ENCODE peak calls at places on chromosome 2, in five cellular contexts. J is K562, G is body of pancreas, E is Peyer's patch, R is tibial nerve. I is an unnamed sample.

GRCh38 chr2:114424699-114425098 is 17.7 kb upstream of the DPP10 start:
- DNase-seq in J (no peak), G (no peak), E (no peak), R (no peak), I (no peak)

GRCh38 chr2:102509749-102510148 is 36.7 kb downstream of the SLC9A4 start:
- DNase-seq in J (no peak), G (no peak), E (no peak), R (no peak), I (peak)

GRCh38 chr2:85799215-85799956 is 45.6 kb downstream of the ATOH8 start:
- DNase-seq in J (no peak), G (no peak), E (peak), R (no peak), I (peak)

GRCh38 chr2:238143239-238143951 is 4.9 kb downstream of the KLHL30 start:
- DNase-seq in J (no peak), G (no peak), E (no peak), R (no peak), I (peak)

GRCh38 chr2:20221169-20221938 is 3.6 kb downstream of the SDC1 start:
- DNase-seq in J (no peak), G (no peak), E (no peak), R (no peak), I (no peak)

GRCh38 chr2:121160366-121160765 is 124.6 kb downstream of the TFCP2L1 start:
- DNase-seq in J (no peak), G (no peak), E (no peak), R (no peak), I (no peak)

GRCh38 chr2:97688062-97688827 is 18.7 kb downstream of the C2orf92 start:
- DNase-seq in J (no peak), G (no peak), E (no peak), R (no peak), I (no peak)

GRCh38 chr2:190785380-190785779 is 95.2 kb upstream of the GLS start:
- DNase-seq in J (no peak), G (no peak), E (no peak), R (no peak), I (no peak)

GRCh38 chr2:193965263-193965662 is 1691.8 kb upstream of the SLC39A10 start:
- DNase-seq in J (no peak), G (no peak), E (no peak), R (no peak), I (no peak)

GRCh38 chr2:27351802-27352598 is 4.6 kb downstream of the GTF3C2 start:
- DNase-seq in J (no peak), G (no peak), E (no peak), R (no peak), I (no peak)
- H3K27ac ChIP-seq in J (no peak), G (no peak), E (no peak), R (no peak), I (no peak)

GRCh38 chr2:36547906-36548305 is 50.1 kb downstream of the FEZ2 start:
- DNase-seq in J (no peak), G (no peak), E (no peak), R (no peak), I (no peak)

GRCh38 chr2:36541891-36542595 is 55.9 kb downstream of the FEZ2 start:
- DNase-seq in J (peak), G (no peak), E (no peak), R (no peak), I (no peak)

GRCh38 chr2:36540986-36541750 is 56.8 kb downstream of the FEZ2 start:
- DNase-seq in J (no peak), G (no peak), E (no peak), R (no peak), I (no peak)

GRCh38 chr2:36545871-36546416 is 52.0 kb downstream of the FEZ2 start:
- DNase-seq in J (no peak), G (no peak), E (no peak), R (no peak), I (no peak)

DNA sequence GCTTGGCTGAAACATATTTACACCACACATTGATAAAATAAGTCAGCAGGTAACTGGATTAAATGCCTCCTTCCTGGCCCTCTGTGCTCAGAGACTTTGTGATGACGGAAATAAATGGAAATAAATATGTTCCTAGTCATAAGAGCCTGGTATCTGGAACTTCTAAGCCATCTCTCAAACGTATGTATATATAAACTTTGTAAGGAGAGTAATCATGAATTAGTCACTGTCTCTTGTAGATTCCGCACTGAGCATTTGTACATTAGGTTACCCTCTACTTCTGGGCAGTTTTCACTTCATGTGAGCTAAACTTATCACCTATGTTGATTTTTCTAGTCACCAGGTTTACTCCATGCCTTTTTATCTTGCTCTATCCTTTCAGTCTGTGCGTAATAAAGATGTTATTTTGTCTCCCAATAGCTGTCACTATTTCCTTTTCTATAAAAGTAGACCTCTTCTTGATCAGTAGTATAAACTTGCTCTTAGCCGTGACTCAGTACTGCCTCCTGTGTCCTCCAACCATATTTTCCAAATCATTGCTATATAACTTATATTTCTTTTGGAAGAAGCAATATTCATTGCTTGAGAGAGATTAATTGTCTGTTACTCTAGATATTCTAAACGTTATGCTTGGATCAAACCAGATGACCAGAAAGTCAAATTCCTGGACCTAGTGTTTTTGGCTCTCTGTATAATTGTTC is 53.2 kb downstream of the FEZ2 start:
- DNase-seq in J (no peak), G (no peak), E (no peak), R (no peak), I (no peak)
- TF ChIP-seq CTCF in J (peak), G (no peak), E (no peak), R (no peak), I (no peak)

GRCh38 chr2:45826476-45826875 is 175.0 kb downstream of the PRKCE start:
- DNase-seq in J (no peak), G (no peak), E (no peak), R (no peak), I (no peak)

GRCh38 chr2:45822272-45822630 is 170.8 kb downstream of the PRKCE start:
- DNase-seq in J (no peak), G (peak), E (no peak), R (no peak), I (no peak)

GRCh38 chr2:45823723-45824206 is 172.3 kb downstream of the PRKCE start:
- DNase-seq in J (no peak), G (peak), E (no peak), R (no peak), I (peak)

GRCh38 chr2:45826889-45827635 is 175.6 kb downstream of the PRKCE start:
- DNase-seq in J (no peak), G (no peak), E (no peak), R (peak), I (no peak)

GRCh38 chr2:45825001-45825651 is 173.7 kb downstream of the PRKCE start:
- DNase-seq in J (no peak), G (no peak), E (no peak), R (no peak), I (no peak)
- H3K27ac ChIP-seq in J (no peak), G (no peak), E (no peak), R (no peak), I (peak)

GRCh38 chr2:179129574-179130238 is 79.8 kb upstream of the CCDC141 start:
- DNase-seq in J (peak), G (peak), E (no peak), R (no peak), I (peak)
- TF ChIP-seq CTCF in J (peak), G (peak), E (peak), R (peak), I (peak)

DNA sequence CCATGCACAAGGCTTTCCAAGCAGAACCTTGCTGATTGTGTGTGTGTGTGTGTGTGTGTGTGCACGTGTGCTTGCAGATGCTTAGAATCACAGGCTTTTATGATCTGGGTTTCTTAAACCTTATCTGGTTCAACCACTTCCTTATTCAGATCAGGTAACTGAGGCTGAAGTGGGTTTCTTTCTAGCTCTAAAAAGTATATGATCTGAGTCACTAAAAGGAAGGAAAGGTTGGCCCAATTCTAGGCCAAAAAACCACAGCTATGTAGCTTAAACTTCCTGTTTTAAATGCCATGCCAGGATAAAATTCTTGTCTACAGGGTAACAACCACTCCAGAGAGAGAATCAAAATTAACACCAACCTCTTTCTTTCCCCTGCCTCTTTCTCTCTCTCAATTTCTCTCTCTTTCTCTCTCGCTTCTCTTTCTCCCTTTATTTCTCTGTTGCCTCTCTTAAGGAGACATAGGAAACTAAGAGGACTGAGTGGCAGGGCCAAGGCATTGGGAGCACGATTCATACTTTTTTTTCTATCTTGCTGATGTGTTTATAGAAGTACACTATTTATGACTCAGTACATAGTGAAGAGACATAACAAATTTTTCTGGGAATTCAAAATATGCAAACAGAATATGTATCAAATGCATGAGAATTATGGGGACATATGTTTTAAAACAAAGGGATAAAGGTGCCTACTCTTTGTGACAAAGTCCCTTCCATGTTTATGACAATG is 140.4 kb downstream of the TRIB2 start:
- DNase-seq in J (no peak), G (no peak), E (no peak), R (no peak), I (peak)
- H3K27ac ChIP-seq in J (no peak), G (no peak), E (no peak), R (no peak), I (no peak)

GRCh38 chr2:17830053-17831034 is 14.1 kb downstream of the MSGN1 start:
- DNase-seq in J (peak), G (peak), E (peak), R (peak), I (peak)
- TF ChIP-seq CTCF in J (peak), G (peak), E (peak), R (peak), I (peak)

GRCh38 chr2:119009110-119009509 is 67.1 kb downstream of the MARCO start:
- DNase-seq in J (no peak), G (no peak), E (no peak), R (no peak), I (no peak)
- H3K27ac ChIP-seq in J (no peak), G (no peak), E (no peak), R (no peak), I (no peak)

GRCh38 chr2:7333970-7334493 is 416.8 kb downstream of the RNF144A start:
- DNase-seq in J (no peak), G (no peak), E (no peak), R (no peak), I (no peak)
- TF ChIP-seq CTCF in J (no peak), G (no peak), E (no peak), R (no peak), I (no peak)

I was measured in RWPE1.